ENCODE peak calls at places on chromosomes 11 and 22, in seven cellular contexts. T, J, K, R, D, V and W are unnamed samples.

GRCh38 chr22:44671742-44672141 is 30.3 kb upstream of the PRR5 start:
- DNase-seq in T (no peak), J (no peak), K (no peak), R (peak; percentile 43), D (no peak), V (peak; percentile 49), W (peak; percentile 54)

GRCh38 chr22:38826801-38827200 is 17.0 kb downstream of the NPTXR start:
- DNase-seq in T (no peak), J (no peak), K (no peak), R (no peak), D (no peak), V (no peak), W (no peak)

GRCh38 chr11:43327987-43328386 is 16.2 kb downstream of the API5 start:
- DNase-seq in T (no peak), J (no peak), K (no peak), R (peak; percentile 94), D (peak; percentile 20), V (peak; percentile 93), W (peak; percentile 98)

GRCh38 chr11:3855808-3856491 is 486 bp downstream of the STIM1 start:
- DNase-seq in T (no peak), J (no peak), K (peak; percentile 87), R (no peak), D (peak; percentile 13), V (peak; percentile 19), W (peak; percentile 28)

GRCh38 chr11:114738954-114739353 is 60.6 kb downstream of the NXPE2 start:
- DNase-seq in T (peak; percentile 2), J (peak; percentile 8), K (no peak), R (peak; percentile 16), D (peak; percentile 57), V (peak; percentile 43), W (peak; percentile 59)

GRCh38 chr11:38297670-38298069 is 1699.6 kb upstream of the RAG2 start:
- DNase-seq in T (no peak), J (no peak), K (no peak), R (no peak), D (no peak), V (no peak), W (no peak)

GRCh38 chr11:967995-968751 is 42.5 kb downstream of the AP2A2 start:
- DNase-seq in T (no peak), J (no peak), K (no peak), R (no peak), D (no peak), V (no peak), W (no peak)

GRCh38 chr22:32080904-32081303 is 37.8 kb downstream of the SLC5A1 start:
- DNase-seq in T (no peak), J (peak; percentile 38), K (no peak), R (peak; percentile 68), D (peak; percentile 33), V (peak; percentile 60), W (peak; percentile 76)

GRCh38 chr11:73425118-73425517 is 48.9 kb downstream of the RELT start:
- DNase-seq in T (no peak), J (no peak), K (no peak), R (no peak), D (no peak), V (no peak), W (no peak)

GRCh38 chr22:39574779-39575551 is 4.4 kb downstream of the CACNA1I start:
- DNase-seq in T (no peak), J (no peak), K (no peak), R (peak; percentile 69), D (peak; percentile 71), V (peak; percentile 82), W (peak; percentile 88)

GRCh38 chr22:23197836-23198235 is 17.5 kb downstream of the BCR start:
- DNase-seq in T (no peak), J (no peak), K (no peak), R (no peak), D (no peak), V (no peak), W (no peak)

GRCh38 chr11:74397531-74398243 is 546 bp downstream of the PGM2L1 start:
- DNase-seq in T (peak; percentile 16), J (peak; percentile 69), K (peak; percentile 78), R (no peak), D (no peak), V (no peak), W (no peak)

GRCh38 chr11:131691558-131692041 is 321.2 kb downstream of the NTM start:
- DNase-seq in T (no peak), J (no peak), K (no peak), R (peak; percentile 22), D (peak; percentile 51), V (peak; percentile 15), W (peak; percentile 41)

GRCh38 chr11:75151346-75152047 is 590 bp downstream of the SLCO2B1 start:
- DNase-seq in T (no peak), J (no peak), K (no peak), R (no peak), D (no peak), V (no peak), W (no peak)

GRCh38 chr22:25764270-25765015 is 22.5 kb downstream of the MYO18B start:
- DNase-seq in T (no peak), J (no peak), K (no peak), R (no peak), D (no peak), V (no peak), W (no peak)

GRCh38 chr11:2685051-2685450 is 14.7 kb downstream of the KCNQ1OT1 start:
- DNase-seq in T (no peak), J (no peak), K (no peak), R (no peak), D (no peak), V (no peak), W (no peak)

GRCh38 chr11:15499684-15500083 is 385.0 kb downstream of the INSC start:
- DNase-seq in T (no peak), J (no peak), K (no peak), R (no peak), D (no peak), V (no peak), W (no peak)

GRCh38 chr22:39932166-39932565 is 28.0 kb upstream of the TMA7B start:
- DNase-seq in T (no peak), J (no peak), K (no peak), R (no peak), D (no peak), V (no peak), W (no peak)

GRCh38 chr22:36781656-36782627 is 6.0 kb upstream of the IFT27 start:
- DNase-seq in T (peak; percentile 83), J (peak; percentile 84), K (no peak), R (peak; percentile 80), D (peak; percentile 77), V (peak; percentile 77), W (peak; percentile 93)
- H3K4me3 ChIP-seq in T (no peak overlapping the region), J (no peak overlapping the region), K (no peak overlapping the region), R (no peak overlapping the region), D (no peak overlapping the region), V (no peak overlapping the region), W (no peak overlapping the region)

GRCh38 chr22:48835364-48835763 is 992.3 kb downstream of the BRD1 start:
- DNase-seq in T (no peak), J (no peak), K (no peak), R (no peak), D (no peak), V (no peak), W (no peak)
- H3K4me3 ChIP-seq in T (no peak overlapping the region), J (no peak overlapping the region), K (no peak overlapping the region), R (no peak overlapping the region), D (no peak overlapping the region), V (no peak overlapping the region), W (no peak overlapping the region)

DNA sequence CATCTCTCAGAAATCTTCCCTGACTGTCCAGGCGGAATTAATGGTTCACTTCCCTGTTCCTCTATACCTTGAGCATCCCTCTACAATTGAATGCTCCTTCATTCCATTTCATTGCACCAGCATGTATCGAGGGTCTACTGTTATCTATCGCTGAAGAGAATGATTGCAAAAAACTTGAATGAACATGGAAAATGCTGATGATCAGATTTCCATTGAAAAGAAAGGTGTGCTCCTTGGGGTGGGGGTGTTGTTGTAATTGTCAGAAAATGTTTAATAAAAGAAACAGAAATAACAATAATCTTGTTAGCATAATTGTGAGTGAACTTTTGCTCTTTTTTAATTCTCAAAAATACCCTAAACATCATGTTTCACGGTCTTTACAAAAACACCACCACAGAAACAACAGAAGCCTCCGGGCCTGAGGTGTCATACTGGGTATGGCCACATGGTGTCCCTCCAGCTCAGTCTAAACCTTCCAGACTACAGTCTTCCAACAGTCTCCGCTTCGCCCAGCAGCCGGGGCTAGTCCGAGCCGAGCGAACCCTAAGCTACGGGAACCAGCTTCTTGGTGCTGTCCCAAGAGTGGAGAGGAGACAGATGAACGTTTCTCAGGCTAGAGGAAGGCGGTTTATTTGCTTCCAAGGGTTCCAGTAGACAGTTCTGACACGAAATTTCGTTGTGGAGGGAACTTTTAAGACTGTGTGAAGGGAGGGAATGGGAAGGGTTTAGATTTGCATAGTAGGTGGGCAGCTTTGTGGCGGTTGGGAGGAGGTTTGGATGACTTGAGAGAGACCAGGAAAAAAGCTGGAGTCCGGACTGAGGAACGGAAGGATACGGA is 75.8 kb upstream of the ZBED5 start:
- DNase-seq in T (peak; percentile 71), J (peak; percentile 80), K (peak; percentile 92), R (peak; percentile 96), D (peak; percentile 80), V (peak; percentile 95), W (peak; percentile 95)
- H3K4me3 ChIP-seq in T (peak overlapping the region; percentile 50), J (peak overlapping the region; percentile 62), K (peak overlapping the region; percentile 72), R (peak overlapping the region; percentile 73), D (peak overlapping the region; percentile 57), V (peak overlapping the region; percentile 65), W (peak overlapping the region; percentile 33)

GRCh38 chr11:128825050-128825806 is 41.9 kb downstream of the KCNJ1 start:
- DNase-seq in T (no peak), J (no peak), K (no peak), R (no peak), D (no peak), V (no peak), W (no peak)

GRCh38 chr11:128823751-128824150 is 43.3 kb downstream of the KCNJ1 start:
- DNase-seq in T (no peak), J (no peak), K (no peak), R (no peak), D (no peak), V (no peak), W (no peak)

GRCh38 chr11:128827494-128827893 is 39.6 kb downstream of the KCNJ1 start:
- DNase-seq in T (no peak), J (no peak), K (no peak), R (no peak), D (no peak), V (no peak), W (no peak)

GRCh38 chr11:128828350-128828749 is 38.7 kb downstream of the KCNJ1 start:
- DNase-seq in T (no peak), J (no peak), K (no peak), R (no peak), D (no peak), V (no peak), W (no peak)

DNA sequence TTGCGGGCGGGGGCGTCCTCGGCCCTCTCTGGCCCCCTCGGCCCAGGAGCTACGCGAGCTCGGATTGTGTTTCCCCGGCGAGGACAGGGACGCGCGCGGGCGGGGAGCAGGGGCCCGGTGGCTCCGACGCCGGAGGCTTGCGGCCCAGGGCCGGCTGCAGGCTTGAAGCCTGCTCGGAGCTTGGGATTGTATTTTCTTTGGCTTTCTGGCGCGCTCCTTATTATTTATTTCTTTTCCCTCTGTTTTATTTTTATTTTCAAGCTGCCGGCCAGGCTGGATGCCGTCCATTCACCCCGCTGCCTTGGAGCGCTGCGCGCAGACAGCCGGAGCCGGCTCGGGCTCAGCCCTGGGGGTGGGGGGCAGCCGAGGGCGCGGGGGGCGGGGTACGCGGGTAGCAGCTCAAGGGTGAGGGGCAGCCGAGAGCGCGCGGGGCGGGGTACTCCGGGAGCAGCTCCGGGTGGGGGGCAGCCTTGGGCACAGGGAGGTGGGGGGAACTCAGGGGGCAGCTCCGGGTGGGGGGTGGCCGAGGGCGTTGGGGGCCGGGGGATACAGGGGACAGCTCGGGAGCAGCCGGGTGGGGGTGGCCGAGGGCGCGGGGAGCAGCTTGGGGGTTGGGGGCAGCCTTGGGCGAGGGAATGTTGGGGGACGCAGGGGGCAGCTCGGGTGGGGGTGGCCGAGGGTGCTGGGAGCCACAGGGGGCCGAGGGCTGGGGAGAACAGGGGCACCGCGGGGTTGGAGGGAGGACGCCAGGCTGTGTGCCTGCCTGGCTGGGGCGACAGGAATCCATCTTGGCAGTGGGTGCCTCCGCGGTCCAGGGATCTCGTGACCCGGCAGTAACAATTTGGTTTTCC is 42.7 kb downstream of the KCNJ1 start:
- DNase-seq in T (no peak), J (no peak), K (no peak), R (no peak), D (no peak), V (peak; percentile 21), W (no peak)
- H3K4me3 ChIP-seq in T (no peak overlapping the region), J (no peak overlapping the region), K (peak overlapping the region; percentile 48), R (no peak overlapping the region), D (no peak overlapping the region), V (peak overlapping the region; percentile 4), W (no peak overlapping the region)